ENCODE peak calls at places on chromosomes 3 and 15, in four cellular contexts. A is ovary, M is endothelial cell, Z is transverse colon. U is an unnamed sample.

GRCh38 chr15:28927043-28927442 is 41.3 kb downstream of the APBA2 start:
- DNase-seq in A (no peak), M (no peak), Z (no peak), U (no peak)

GRCh38 chr15:71806452-71806931 is 3.9 kb upstream of the NR2E3 start:
- DNase-seq in A (no peak), M (no peak), Z (no peak), U (no peak)

GRCh38 chr15:98941595-98942255 is 65.9 kb downstream of the PGPEP1L start:
- DNase-seq in A (no peak), M (no peak), Z (no peak), U (no peak)

GRCh38 chr3:149726716-149727407 is 25.4 kb downstream of the COMMD2 start:
- DNase-seq in A (no peak), M (no peak), Z (no peak), U (no peak)

GRCh38 chr15:33112541-33113105 is 81.9 kb downstream of the FMN1 start:
- DNase-seq in A (no peak), M (no peak), Z (no peak), U (no peak)

GRCh38 chr3:194224937-194225422 is 89.0 kb downstream of the HES1 start:
- DNase-seq in A (no peak), M (no peak), Z (no peak), U (no peak)

GRCh38 chr3:123447749-123448502 is 964 bp downstream of the ADCY5 start:
- DNase-seq in A (peak), M (peak), Z (peak), U (peak)

GRCh38 chr3:5022187-5022965 is 43.1 kb downstream of the BHLHE40 start:
- DNase-seq in A (no peak), M (no peak), Z (no peak), U (no peak)

GRCh38 chr3:55880357-55880756 is 393.3 kb upstream of the WNT5A start:
- DNase-seq in A (no peak), M (no peak), Z (no peak), U (no peak)

GRCh38 chr3:176046717-176047116 is 1150.6 kb downstream of the TBL1XR1 start:
- DNase-seq in A (no peak), M (no peak), Z (no peak), U (no peak)

DNA sequence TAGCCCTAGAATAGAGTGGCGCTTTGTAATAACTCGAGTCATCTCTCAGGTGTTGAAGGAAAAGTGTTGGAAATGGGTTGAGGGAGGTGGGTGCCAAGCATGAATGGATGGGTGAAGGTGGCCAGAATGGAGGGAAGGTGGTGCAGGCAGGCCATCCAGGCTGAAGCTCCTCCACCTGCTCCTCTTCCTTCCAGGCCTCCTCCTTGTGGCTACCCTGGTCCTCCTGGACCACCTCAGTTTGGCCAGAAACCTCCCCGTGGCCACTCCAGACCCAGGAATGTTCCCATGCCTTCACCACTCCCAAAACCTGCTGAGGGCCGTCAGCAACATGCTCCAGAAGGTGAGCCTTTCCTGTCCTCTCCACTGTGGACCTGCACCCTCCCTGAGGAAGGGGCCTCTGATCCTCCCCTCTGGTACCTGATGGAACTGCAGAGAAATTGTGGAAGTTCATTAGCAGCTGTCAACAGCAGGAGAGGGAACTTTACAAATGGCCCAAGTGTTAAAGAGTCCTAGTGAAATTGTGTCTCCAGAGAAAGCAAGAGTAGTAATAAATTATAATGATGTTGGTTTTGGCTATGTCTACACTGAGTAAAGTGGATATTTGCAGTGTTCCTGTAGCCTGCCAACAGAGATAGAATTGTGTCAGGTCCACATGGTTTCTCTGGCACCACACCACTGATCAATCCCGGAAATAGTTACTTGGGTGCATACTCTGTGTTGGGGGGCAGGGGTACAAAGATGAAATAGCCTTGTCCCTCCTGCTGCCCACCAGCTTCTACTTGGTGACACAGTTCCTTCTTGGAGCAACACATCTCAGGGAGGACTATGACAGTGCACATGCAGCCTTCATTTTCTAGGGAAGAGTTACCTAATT is 1.6 kb downstream of the IL12A start:
- DNase-seq in A (no peak), M (no peak), Z (no peak), U (no peak)
- TF ChIP-seq CTCF in A (no peak), M (peak), Z (no peak), U (peak)

GRCh38 chr3:177813322-177813721 is 616.0 kb upstream of the TBL1XR1 start:
- DNase-seq in A (no peak), M (no peak), Z (no peak), U (no peak)
- TF ChIP-seq CTCF in A (no peak), M (no peak), Z (no peak), U (no peak)

DNA sequence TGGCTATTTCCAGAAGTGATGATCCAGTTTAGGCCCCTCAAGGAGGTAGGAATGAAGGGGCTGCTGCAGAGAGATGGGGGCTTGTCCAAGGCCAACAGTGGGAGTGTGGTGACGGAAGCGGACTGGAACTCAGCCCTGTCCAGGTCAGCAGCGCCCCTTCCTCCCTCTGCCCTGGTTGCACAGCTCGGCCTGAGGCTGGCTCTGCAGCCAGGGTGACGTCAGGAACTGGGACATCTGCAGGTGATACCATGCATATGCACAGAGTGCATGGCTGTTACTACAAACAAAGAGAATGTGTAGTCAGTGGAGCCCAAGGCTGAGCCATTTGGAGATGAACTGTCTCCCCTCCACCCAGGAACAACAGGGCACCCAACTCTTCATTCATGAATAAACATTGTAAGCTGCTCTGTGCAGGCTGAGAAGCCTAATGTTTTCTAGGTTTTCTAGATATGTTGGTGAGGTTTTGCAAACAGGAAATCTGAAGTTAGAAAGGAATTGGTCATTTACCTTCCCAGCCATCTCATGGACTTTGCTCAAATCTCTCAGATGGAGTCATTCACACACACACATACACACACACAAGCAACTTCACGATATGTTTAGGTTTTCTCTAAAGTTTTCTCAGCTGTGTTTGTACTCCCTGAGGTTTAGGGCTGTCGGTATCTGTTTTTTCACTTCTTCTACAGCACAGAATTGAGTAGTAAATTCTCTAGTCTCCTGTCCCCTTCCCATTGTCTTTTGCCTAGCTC is 117.2 kb downstream of the TLE3 start:
- DNase-seq in A (no peak), M (no peak), Z (no peak), U (no peak)
- TF ChIP-seq CTCF in A (no peak), M (no peak), Z (no peak), U (no peak)

GRCh38 chr15:50116477-50116876 is 2.6 kb downstream of the ATP8B4 start:
- DNase-seq in A (no peak), M (peak), Z (no peak), U (no peak)
- TF ChIP-seq CTCF in A (no peak), M (peak), Z (no peak), U (no peak)